ENCODE peak calls at places on chromosomes 3 and 15, in four cellular contexts. Y is HCT116, N is K562, H is HepG2. X is an unnamed sample.

GRCh38 chr3:171781711-171782127 is 28.6 kb downstream of the PLD1 start:
- DNase-seq in H (peak), Y (no peak), N (no peak), X (peak)

GRCh38 chr3:52530918-52531635 is 2.6 kb downstream of the NT5DC2 start:
- DNase-seq in N (no peak), Y (no peak), H (no peak), X (no peak)

GRCh38 chr3:72633101-72633500 is 215.1 kb downstream of the SHQ1 start:
- DNase-seq in N (no peak), H (no peak), Y (no peak), X (no peak)

GRCh38 chr3:56776551-56776950 is 25.2 kb downstream of the ARHGEF3 start:
- DNase-seq in N (no peak), H (no peak), Y (no peak), X (no peak)

GRCh38 chr15:78680416-78681068 is 39.5 kb upstream of the CHRNB4 start:
- DNase-seq in Y (no peak), H (no peak), N (no peak), X (no peak)

GRCh38 chr15:98658831-98659699 is 10.7 kb downstream of the IGF1R start:
- DNase-seq in H (peak), Y (peak), N (peak), X (peak)

GRCh38 chr3:2823016-2823415 is 287.2 kb downstream of the IL5RA start:
- DNase-seq in N (no peak), Y (no peak), H (no peak), X (no peak)

GRCh38 chr15:100476805-100477204 is 51.9 kb downstream of the CERS3 start:
- DNase-seq in N (no peak), Y (no peak), H (no peak), X (no peak)

GRCh38 chr3:101229681-101230080 is 90.7 kb downstream of the IMPG2 start:
- DNase-seq in H (peak), N (no peak), Y (no peak), X (no peak)

GRCh38 chr3:177836671-177837070 is 639.4 kb upstream of the TBL1XR1 start:
- DNase-seq in Y (no peak), H (no peak), N (no peak), X (no peak)

GRCh38 chr15:51874751-51875644 is 45.5 kb downstream of the TMOD3 start:
- DNase-seq in Y (peak), H (peak), N (peak), X (peak)

GRCh38 chr15:101056366-101057334 is 137.5 kb downstream of the LRRK1 start:
- DNase-seq in Y (no peak), H (peak), N (no peak), X (no peak)

GRCh38 chr15:37783290-37783689 is 151.2 kb upstream of the TMCO5A start:
- DNase-seq in N (no peak), H (no peak), Y (no peak), X (no peak)

GRCh38 chr3:140493271-140493670 is 184.6 kb upstream of the TRIM42 start:
- DNase-seq in N (no peak), H (no peak), Y (no peak), X (no peak)

GRCh38 chr3:182717216-182717615 is 76.1 kb upstream of the ATP11B start:
- DNase-seq in H (no peak), Y (no peak), N (no peak), X (no peak)

GRCh38 chr15:83206971-83207621 is 527 bp downstream of the HDGFL3 start:
- DNase-seq in H (no peak), N (peak), Y (no peak), X (no peak)

GRCh38 chr15:101246391-101246790 is 5.5 kb downstream of the CHSY1 start:
- DNase-seq in Y (no peak), H (no peak), N (no peak), X (no peak)

GRCh38 chr3:535566-536416 is 339.2 kb downstream of the CHL1 start:
- DNase-seq in H (no peak), Y (no peak), N (no peak), X (no peak)

GRCh38 chr15:89781891-89782618 is 5.9 kb downstream of the MESP2 start:
- DNase-seq in Y (peak), N (no peak), H (peak), X (no peak)

GRCh38 chr15:50945725-50946124 is 37.2 kb downstream of the AP4E1 start:
- DNase-seq in H (no peak), N (no peak), Y (no peak), X (no peak)

GRCh38 chr3:69082805-69083204 is 1.9 kb upstream of the ARL6IP5 start:
- DNase-seq in N (no peak), H (no peak), Y (no peak), X (no peak)

DNA sequence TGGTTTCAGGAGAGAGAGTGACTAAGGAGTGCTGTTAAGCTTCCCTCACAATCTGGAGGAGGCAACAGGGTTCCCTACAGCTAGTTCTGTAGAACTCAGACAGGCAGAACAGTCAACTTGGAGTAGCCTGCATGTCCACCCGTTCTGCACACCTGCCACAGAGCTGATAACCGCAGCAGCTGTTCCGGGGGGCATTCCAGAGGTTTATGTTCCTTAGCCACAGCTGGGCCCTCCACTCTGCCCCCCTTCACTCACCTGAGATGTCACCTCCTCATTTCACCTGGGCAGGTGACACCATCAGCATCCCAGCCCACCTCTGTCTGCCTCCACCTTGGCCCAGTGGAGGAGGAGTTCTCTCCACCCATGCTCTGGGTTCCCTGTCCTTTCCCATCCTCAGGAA is 22.6 kb downstream of the XYLB start:
- DNase-seq in N (no peak), H (no peak), Y (no peak), X (no peak)
- TF ChIP-seq TCF7L2 in N (no peak), H (no peak), Y (no peak), X (no peak)

DNA sequence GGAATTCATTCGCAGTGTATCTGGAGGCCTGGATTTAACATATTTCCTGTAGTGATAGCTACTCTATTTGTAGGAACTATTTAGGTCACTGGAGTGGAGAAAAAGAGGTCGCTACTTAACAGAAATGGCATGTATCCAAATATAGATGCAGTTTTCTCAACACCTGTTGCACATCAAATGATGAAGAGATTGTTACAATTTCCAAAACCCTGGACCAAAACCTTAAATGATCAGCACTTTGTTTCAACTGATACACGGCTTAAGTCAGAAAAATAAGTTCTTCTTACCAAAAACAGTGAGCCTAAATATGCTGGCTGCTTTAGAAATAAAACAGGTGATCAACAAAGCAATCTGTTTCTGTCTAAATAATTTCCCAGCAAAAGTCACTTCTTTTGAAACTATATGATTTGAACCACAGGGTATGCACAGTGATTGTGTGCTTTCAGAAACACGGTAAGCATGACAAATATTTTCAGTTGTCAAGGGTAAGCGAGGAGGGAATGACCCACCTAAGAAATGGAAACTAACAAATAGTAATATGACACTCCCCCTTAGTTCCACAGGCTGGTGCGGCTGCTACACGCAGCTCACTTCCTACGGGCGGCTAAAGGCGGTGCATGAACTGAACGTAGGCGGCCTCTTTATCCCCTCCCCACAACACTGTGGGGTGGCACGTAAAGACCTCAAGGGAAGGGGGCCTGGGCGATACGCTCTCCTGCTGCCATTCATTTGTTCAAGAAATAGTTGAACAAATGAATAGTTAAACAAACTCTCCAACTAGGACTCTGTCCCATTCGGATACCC is 1.1 kb downstream of the EHD4 start:
- DNase-seq in H (peak), Y (peak), N (peak), X (no peak)
- TF ChIP-seq REST in H (no peak), Y (no peak), N (no peak), X (no peak)

DNA sequence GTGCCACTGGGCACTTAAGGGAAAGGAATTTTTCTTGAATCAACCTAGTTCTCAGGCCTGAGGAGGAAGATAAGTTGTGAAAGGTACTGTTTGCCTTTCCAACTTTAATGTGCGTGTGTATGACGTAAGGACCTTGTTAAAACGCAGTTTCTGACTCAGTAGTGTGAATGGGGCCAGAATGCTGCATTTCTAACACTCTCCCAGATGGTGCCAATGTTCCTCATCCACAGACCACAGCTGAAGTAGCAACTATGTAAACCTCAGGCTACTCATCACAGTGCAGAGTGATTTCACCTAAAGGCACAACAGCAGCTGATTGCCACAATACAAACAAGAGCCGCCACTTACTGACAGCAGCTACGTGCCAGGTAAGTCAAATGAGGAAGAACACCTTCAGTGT is 103.6 kb downstream of the OTOL1 start:
- DNase-seq in N (no peak), H (no peak), Y (no peak), X (no peak)
- TF ChIP-seq SIN3A in N (no peak), H (no peak), Y (no peak), X (no peak)

DNA sequence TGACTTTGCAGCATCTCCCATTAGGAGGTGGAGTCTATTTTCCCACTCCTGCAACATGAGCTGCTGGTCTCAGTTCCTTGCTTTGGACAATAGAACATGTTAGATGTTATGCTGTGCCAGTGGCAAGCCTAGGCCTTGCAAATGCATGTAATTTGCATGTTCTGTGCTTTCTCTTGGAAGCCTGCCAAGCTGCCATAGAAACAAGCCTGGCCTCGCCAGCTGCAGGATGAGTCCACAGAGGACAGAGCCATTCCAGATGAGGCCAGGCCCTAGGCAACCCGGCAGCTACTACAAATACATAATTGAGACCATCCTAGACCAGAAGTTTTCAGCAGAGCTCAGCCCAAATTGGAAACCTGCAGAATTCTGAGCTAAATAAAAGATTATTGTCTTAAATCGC is 39.6 kb downstream of the TRIM69 start:
- DNase-seq in N (no peak), H (no peak), Y (no peak), X (no peak)
- TF ChIP-seq TCF7L2 in N (no peak), H (no peak), Y (no peak), X (no peak)